ENCODE peak calls at places on chromosome 4, in five cellular contexts. H is H9; C is endodermal cell; P is mucosa of descending colon; K is CD4-positive, CD25-positive, alpha-beta regulatory T cell. W is an unnamed sample.
A peak's percentile ranks its signal among the peaks of the same experiment; 100 is the strongest.

GRCh38 chr4:10074767-10075105 is 41.9 kb downstream of the WDR1 start:
- DNase-seq in H (no peak), C (peak; percentile 67), K (no peak), P (no peak), W (no peak)

GRCh38 chr4:168648929-168649328 is 152.1 kb downstream of the PALLD start:
- DNase-seq in P (no peak), C (no peak), H (no peak), K (no peak), W (no peak)

GRCh38 chr4:154082760-154083530 is 294.1 kb upstream of the SFRP2 start:
- DNase-seq in H (peak; percentile 80), C (peak; percentile 85), P (peak; percentile 5), K (no peak), W (no peak)

GRCh38 chr4:118175506-118175905 is 141.2 kb downstream of the NDST3 start:
- DNase-seq in K (no peak), H (no peak), P (no peak), C (peak; percentile 77), W (no peak)

GRCh38 chr4:154044118-154044517 is 255.2 kb upstream of the SFRP2 start:
- DNase-seq in C (no peak), K (no peak), H (no peak), P (no peak), W (no peak)

GRCh38 chr4:108270466-108271450 is 102.0 kb upstream of the LEF1 start:
- DNase-seq in C (no peak), P (no peak), H (no peak), K (no peak), W (no peak)

GRCh38 chr4:27096142-27096824 is 235.6 kb downstream of the STIM2 start:
- DNase-seq in P (no peak), H (no peak), C (peak; percentile 61), K (no peak), W (no peak)

GRCh38 chr4:26964994-26965393 is 104.4 kb downstream of the STIM2 start:
- DNase-seq in C (no peak), P (no peak), H (no peak), K (no peak), W (no peak)

GRCh38 chr4:79673321-79673720 is 265.3 kb upstream of the GK2 start:
- DNase-seq in P (no peak), H (no peak), C (no peak), K (no peak), W (no peak)

GRCh38 chr4:6342530-6343293 is 73.1 kb downstream of the WFS1 start:
- DNase-seq in C (no peak), P (peak; percentile 36), K (no peak), H (no peak), W (peak; percentile 37)

GRCh38 chr4:11605597-11605996 is 176.9 kb upstream of the HS3ST1 start:
- DNase-seq in P (no peak), H (no peak), K (no peak), C (no peak), W (no peak)

GRCh38 chr4:147396105-147396504 is 84.8 kb upstream of the EDNRA start:
- DNase-seq in H (no peak), K (no peak), P (no peak), C (no peak), W (no peak)

GRCh38 chr4:105988671-105989070 is 93.4 kb downstream of the NPNT start:
- DNase-seq in K (no peak), C (no peak), H (no peak), P (no peak), W (no peak)

GRCh38 chr4:39786838-39787237 is 88.9 kb downstream of the UBE2K start:
- DNase-seq in H (no peak), C (peak; percentile 33), P (no peak), K (no peak), W (no peak)

GRCh38 chr4:122100508-122100907 is 51.6 kb upstream of the BLTP1 start:
- DNase-seq in C (peak; percentile 56), K (no peak), H (no peak), P (no peak), W (no peak)

GRCh38 chr4:6647582-6648230 is 7.2 kb downstream of the MRFAP1 start:
- DNase-seq in C (peak; percentile 56), P (no peak), K (no peak), H (no peak), W (no peak)

GRCh38 chr4:77856152-77856551 is 6.5 kb upstream of the MRPL1 start:
- DNase-seq in P (no peak), K (no peak), C (no peak), H (no peak), W (no peak)

GRCh38 chr4:77854431-77855111 is 8.1 kb upstream of the MRPL1 start:
- DNase-seq in K (peak; percentile 81), H (no peak), P (no peak), C (no peak), W (no peak)

GRCh38 chr4:77849278-77849965 is 13.2 kb upstream of the MRPL1 start:
- DNase-seq in C (no peak), P (no peak), K (no peak), H (no peak), W (no peak)

DNA sequence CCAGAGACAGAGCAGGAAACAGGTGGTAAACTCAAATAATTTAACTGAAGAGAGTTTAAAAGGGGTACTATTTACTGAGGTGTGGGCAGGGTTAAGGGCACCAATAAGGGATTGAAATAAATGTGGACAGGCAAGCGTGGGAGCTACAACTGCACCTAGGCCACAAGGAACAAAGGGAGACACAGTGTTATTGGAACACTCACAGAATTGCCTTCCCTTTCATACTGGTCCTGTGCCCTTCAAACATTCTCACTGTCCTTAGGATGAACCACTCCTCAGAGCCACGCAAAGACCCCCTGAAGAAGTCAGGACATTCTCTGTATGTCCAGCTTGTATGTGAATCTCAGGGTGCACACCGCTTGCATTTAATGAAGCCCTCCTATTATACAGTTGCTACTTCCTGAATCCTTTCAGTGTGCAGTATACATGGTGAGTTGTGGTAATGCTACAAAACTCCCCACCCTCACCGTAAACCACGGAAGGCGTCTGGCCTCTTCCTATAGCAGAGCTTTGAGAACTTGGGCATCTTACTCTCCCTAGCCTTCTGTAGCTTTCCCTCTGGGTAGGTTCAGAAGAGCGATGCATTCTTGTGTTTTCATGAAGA is 9.6 kb upstream of the MRPL1 start:
- DNase-seq in H (no peak), P (peak; percentile 39), K (peak; percentile 69), C (no peak), W (no peak)
- H3K4me1 ChIP-seq in H (no peaks in the 10 kb centered on the region), P (no peaks in the 10 kb centered on the region), K (peaks cover 60% of the 10 kb centered on the region), C (no peaks in the 10 kb centered on the region), W (no peaks in the 10 kb centered on the region)

DNA sequence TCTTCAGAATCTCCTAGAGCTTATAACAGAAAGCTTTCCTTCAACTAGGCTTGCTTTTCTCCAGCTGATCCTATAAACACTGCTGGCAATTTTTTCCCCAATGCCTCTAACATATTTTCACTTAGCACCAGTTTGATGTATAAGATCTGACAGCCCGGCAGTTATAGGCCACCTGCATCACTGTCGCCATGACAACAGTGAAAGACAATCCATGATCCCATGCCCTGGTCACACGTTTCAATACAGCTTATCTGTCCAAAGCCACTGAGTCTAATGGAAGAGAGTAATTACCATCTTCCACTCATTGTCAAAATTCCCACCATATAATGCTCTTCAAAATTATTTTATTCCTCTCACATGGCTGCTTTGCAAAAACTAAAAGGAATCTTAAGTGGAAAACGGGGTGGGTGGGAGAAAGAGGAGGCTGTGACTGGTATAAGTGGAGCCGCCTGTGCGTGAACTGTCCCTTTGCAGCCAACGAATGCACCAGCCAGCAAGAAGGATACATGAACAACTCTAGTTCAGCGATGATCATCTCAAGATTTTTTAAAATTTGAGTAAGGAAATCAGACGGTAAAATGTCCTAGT is 44.3 kb downstream of the MAML3 start:
- DNase-seq in C (no peak), H (no peak), P (no peak), K (no peak), W (no peak)
- H3K4me1 ChIP-seq in C (no peaks in the 10 kb centered on the region), H (no peaks in the 10 kb centered on the region), P (peaks cover 10% of the 10 kb centered on the region), K (no peaks in the 10 kb centered on the region), W (no peaks in the 10 kb centered on the region)

GRCh38 chr4:2833671-2834000 is 10.0 kb upstream of the ADD1 start:
- DNase-seq in C (no peak), H (peak; percentile 21), P (no peak), K (no peak), W (peak; percentile 73)

GRCh38 chr4:2831611-2832308 is 11.9 kb upstream of the ADD1 start:
- DNase-seq in K (no peak), H (no peak), P (no peak), C (peak; percentile 35), W (peak; percentile 72)

GRCh38 chr4:2834001-2834921 is 9.4 kb upstream of the ADD1 start:
- DNase-seq in H (no peak), C (no peak), P (no peak), K (no peak), W (peak; percentile 51)

GRCh38 chr4:2832309-2832980 is 11.2 kb upstream of the ADD1 start:
- DNase-seq in K (no peak), P (no peak), H (no peak), C (peak; percentile 28), W (no peak)

DNA sequence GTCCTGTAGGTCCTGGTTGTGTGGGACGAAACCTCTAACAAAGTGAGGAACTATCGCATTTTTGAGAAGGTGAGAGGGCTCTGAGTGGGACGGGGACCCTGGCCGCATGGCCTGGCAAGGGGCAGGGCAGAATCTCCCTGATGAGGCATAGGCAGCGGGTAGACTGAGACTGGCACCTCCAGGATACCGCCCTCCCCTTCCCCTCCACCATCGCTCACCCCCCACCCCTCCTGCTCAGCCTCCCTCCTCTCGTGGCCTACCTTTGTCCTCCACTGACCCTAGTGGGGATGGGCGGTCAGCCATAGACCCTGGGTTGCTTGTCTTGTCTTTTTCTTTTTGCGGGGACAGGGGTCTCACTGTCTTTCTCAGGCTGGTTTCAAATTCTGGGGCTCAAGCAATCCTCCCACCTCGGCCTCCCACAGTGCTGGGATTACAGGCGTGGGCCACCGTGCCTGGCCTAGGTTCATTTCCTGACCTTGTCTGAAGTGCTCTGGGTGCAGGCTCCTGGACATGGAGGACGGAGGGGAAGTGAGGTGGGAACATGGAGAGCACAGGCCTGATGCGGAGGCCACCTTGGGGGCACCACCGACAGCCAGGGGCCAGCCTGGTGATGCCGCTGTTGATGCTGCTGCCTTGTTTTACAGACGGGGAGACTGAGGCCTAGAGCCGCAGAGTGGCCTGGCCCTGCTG is 10.5 kb upstream of the ADD1 start:
- DNase-seq in C (peak; percentile 24), H (no peak), P (no peak), K (no peak), W (peak; percentile 59)
- H3K4me1 ChIP-seq in C (no peaks in the 10 kb centered on the region), H (no peaks in the 10 kb centered on the region), P (peaks cover 12% of the 10 kb centered on the region), K (peaks cover 42% of the 10 kb centered on the region), W (peaks cover 7% of the 10 kb centered on the region)

GRCh38 chr4:38313999-38314561 is 349.9 kb upstream of the KLF3 start:
- DNase-seq in H (no peak), C (no peak), K (no peak), P (peak; percentile 76), W (no peak)

GRCh38 chr4:38311495-38311894 is 351.3 kb downstream of the PTTG2 start:
- DNase-seq in H (no peak), C (no peak), P (no peak), K (no peak), W (no peak)

GRCh38 chr4:38314663-38315062 is 349.3 kb upstream of the KLF3 start:
- DNase-seq in C (no peak), H (no peak), P (peak; percentile 95), K (no peak), W (peak; percentile 89)

GRCh38 chr4:38315296-38315695 is 348.7 kb upstream of the KLF3 start:
- DNase-seq in H (no peak), K (no peak), C (no peak), P (no peak), W (no peak)

DNA sequence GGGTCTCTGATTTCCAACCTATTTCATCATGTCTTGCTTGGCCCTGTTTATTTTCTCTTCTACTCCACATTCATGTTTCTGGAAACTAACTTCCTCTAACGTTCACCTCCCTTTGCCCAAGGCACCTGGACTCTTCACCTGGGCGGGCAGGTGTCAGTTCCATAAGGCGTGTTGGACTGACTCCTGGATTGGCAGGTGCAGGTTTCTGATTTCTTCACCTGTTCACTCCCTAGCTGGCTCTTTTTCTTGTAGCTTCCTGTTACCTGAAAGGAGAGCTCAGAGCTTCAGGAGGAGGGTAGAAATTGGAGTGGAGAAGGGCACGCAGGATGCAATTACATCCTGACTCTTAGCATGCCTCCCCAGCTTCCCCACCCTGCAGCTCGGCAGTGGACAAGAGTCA is 350.8 kb upstream of the KLF3 start:
- DNase-seq in H (no peak), K (no peak), P (peak; percentile 85), C (no peak), W (no peak)
- H3K4me1 ChIP-seq in H (peaks cover 3% of the 10 kb centered on the region), K (peaks cover 36% of the 10 kb centered on the region), P (peaks cover 30% of the 10 kb centered on the region), C (no peaks in the 10 kb centered on the region), W (peaks cover 2% of the 10 kb centered on the region)

W was measured in kidney.